ENCODE peak calls at places on chromosomes 4 and X, in five cellular contexts. Y is neuronal stem cell, U is H1, N is mesenchymal stem cell, T is trophoblast cell. R is an unnamed sample.

GRCh38 chr4:89640620-89641366 is 196.2 kb downstream of the SNCA start:
- DNase-seq in Y (peak; percentile 79), U (peak; percentile 91), N (peak; percentile 74), T (peak; percentile 22), R (peak; percentile 49)

GRCh38 chr4:53476232-53477037 is 99.0 kb downstream of the FIP1L1 start:
- DNase-seq in Y (no peak), U (no peak), N (peak; percentile 94), T (peak; percentile 57), R (peak; percentile 98)

GRCh38 chr4:86640469-86640868 is 46.4 kb downstream of the PTPN13 start:
- DNase-seq in Y (no peak), U (no peak), N (no peak), T (no peak), R (peak; percentile 61)

GRCh38 chrX:150157291-150157690 is 205.8 kb upstream of the MAMLD1 start:
- DNase-seq in Y (no peak), U (no peak), N (no peak), T (no peak), R (no peak)

GRCh38 chr4:74975082-74975481 is 42.2 kb downstream of the PARM1 start:
- DNase-seq in Y (no peak), U (no peak), N (no peak), T (no peak), R (no peak)

GRCh38 chr4:128812360-128812958 is 3.0 kb downstream of the JADE1 start:
- DNase-seq in Y (peak; percentile 82), U (no peak), N (peak; percentile 83), T (peak; percentile 50), R (peak; percentile 81)

GRCh38 chr4:178090640-178091411 is 648.6 kb upstream of the AGA start:
- DNase-seq in Y (no peak), U (no peak), N (no peak), T (no peak), R (no peak)

GRCh38 chr4:73208376-73208775 is 50.2 kb downstream of the ANKRD17 start:
- DNase-seq in Y (no peak), U (no peak), N (peak; percentile 54), T (no peak), R (peak; percentile 79)

GRCh38 chr4:145623831-145624230 is 4.6 kb downstream of the MMAA start:
- DNase-seq in Y (no peak), U (no peak), N (peak; percentile 39), T (no peak), R (peak; percentile 65)

GRCh38 chr4:98775672-98776071 is 117.3 kb upstream of the TSPAN5 start:
- DNase-seq in Y (no peak), U (no peak), N (no peak), T (no peak), R (no peak)

GRCh38 chr4:34878961-34879360 is 1365.4 kb downstream of the ARAP2 start:
- DNase-seq in Y (no peak), U (no peak), N (no peak), T (no peak), R (no peak)

GRCh38 chrX:45731448-45731847 is 530.8 kb upstream of the DIPK2B start:
- DNase-seq in Y (no peak), U (no peak), N (no peak), T (no peak), R (no peak)

GRCh38 chr4:121977251-121978168 is 25.6 kb upstream of the TRPC3 start:
- DNase-seq in Y (no peak), U (no peak), N (peak; percentile 5), T (no peak), R (peak; percentile 55)

GRCh38 chr4:110198472-110199419 is at the start of gene ELOVL6:
- DNase-seq in Y (peak; percentile 94), U (peak; percentile 77), N (peak; percentile 90), T (peak; percentile 16), R (peak; percentile 72)

GRCh38 chr4:122826596-122827257 is at the start of gene FGF2:
- DNase-seq in Y (peak; percentile 78), U (peak; percentile 47), N (peak; percentile 69), T (no peak), R (peak; percentile 60)

GRCh38 chr4:158778712-158779111 is 9.9 kb downstream of the FNIP2 start:
- DNase-seq in Y (no peak), U (no peak), N (no peak), T (no peak), R (no peak)

GRCh38 chrX:13647709-13648212 is 5.2 kb upstream of the TCEANC start:
- DNase-seq in Y (no peak), U (no peak), N (peak; percentile 86), T (peak; percentile 51), R (peak; percentile 89)

GRCh38 chr4:13534344-13535063 is 9.8 kb downstream of the NKX3-2 start:
- DNase-seq in Y (no peak), U (no peak), N (no peak), T (no peak), R (no peak)

GRCh38 chr4:46656071-46656470 is 253.0 kb downstream of the COX7B2 start:
- DNase-seq in Y (no peak), U (no peak), N (no peak), T (no peak), R (no peak)

GRCh38 chr4:1644906-1645657 is 39.0 kb downstream of the FAM53A start:
- DNase-seq in Y (peak; percentile 20), U (no peak), N (peak; percentile 1), T (no peak), R (no peak)

GRCh38 chr4:120977435-120977997 is 55.0 kb upstream of the PRDM5 start:
- DNase-seq in Y (no peak), U (no peak), N (peak; percentile 57), T (peak; percentile 33), R (peak; percentile 70)

GRCh38 chr4:66372706-66373105 is 702.4 kb upstream of the EPHA5 start:
- DNase-seq in Y (no peak), U (no peak), N (no peak), T (no peak), R (peak; percentile 2)

GRCh38 chr4:129254126-129254525 is 158.2 kb downstream of the C4orf33 start:
- DNase-seq in Y (no peak), U (no peak), N (no peak), T (no peak), R (no peak)

GRCh38 chr4:74838746-74839370 is 44.5 kb upstream of the BTC start:
- DNase-seq in Y (no peak), U (no peak), N (peak; percentile 43), T (peak; percentile 22), R (peak; percentile 18)

GRCh38 chr4:80186666-80187065 is 10.6 kb upstream of the PRDM8 start:
- DNase-seq in Y (no peak), U (no peak), N (no peak), T (no peak), R (no peak)

GRCh38 chr4:158071931-158072330 is 100.9 kb downstream of the GASK1B start:
- DNase-seq in Y (no peak), U (no peak), N (no peak), T (no peak), R (no peak)

DNA sequence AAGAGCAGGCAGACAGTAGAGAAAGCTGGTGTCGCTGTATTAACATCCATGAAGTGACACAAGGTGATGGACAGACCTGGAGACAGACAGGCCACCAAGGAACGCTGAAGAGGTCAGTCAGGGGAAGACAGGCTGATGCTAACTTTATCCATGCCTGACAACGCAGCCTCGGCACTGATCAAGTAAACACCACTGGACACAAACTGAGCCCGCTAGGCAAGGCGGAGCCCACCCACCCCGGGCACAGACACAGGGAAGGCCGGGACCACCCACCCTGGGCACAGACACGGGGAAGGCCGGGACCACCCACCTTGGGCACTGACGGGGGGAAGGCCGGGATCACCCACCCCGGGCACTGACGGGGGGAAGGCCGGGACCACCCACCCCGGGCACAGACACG is 18.8 kb downstream of the PPP2R3B start:
- DNase-seq in Y (no peak), U (no peak), N (no peak), T (no peak), R (no peak)
- H4K91ac ChIP-seq in Y (no peak overlapping the region), U (no peak overlapping the region), N (no peak overlapping the region), T (no peak overlapping the region), R (no peak overlapping the region)

GRCh38 chr4:15343581-15343980 is 84.3 kb upstream of the C1QTNF7 start:
- DNase-seq in Y (no peak), U (no peak), N (no peak), T (no peak), R (no peak)

GRCh38 chr4:15339732-15340131 is 88.1 kb upstream of the C1QTNF7 start:
- DNase-seq in Y (no peak), U (no peak), N (peak; percentile 56), T (no peak), R (peak; percentile 82)

GRCh38 chr4:15343000-15343399 is 84.8 kb upstream of the C1QTNF7 start:
- DNase-seq in Y (no peak), U (no peak), N (no peak), T (no peak), R (no peak)

GRCh38 chr4:15341733-15342300 is 86.0 kb upstream of the C1QTNF7 start:
- DNase-seq in Y (no peak), U (no peak), N (no peak), T (no peak), R (no peak)

DNA sequence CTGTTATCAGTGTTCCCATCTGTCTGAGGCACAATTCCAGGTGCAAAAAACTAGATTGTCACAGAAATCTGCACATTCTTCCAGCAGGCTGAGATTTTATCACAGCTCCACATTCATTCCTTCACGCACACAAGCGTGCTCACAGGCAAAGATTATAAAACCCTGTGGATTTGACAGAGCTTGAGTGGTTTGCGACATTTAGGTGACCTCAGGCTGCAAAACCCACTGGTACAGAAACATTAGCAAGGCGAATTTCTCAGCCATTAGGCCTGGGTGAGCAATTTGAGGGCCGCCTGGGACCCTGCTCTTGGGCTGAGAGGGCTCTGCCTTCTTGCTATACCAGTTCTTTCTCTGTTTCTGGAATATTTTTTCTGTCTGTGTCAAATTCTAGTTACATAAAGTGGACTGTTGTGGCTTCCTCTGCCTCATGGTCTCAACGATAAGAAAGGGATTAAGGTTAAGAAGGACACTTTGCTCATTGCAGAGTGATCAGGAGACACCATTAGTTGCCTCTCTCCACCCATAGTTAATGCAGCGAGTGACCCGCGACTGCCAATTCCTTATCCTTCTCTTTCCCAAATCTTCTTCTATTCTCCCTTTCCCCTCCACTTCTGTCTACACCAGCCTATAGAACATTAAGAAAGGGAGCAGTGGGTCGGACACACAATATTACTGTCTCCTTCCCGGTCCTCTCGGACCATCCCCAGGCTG is 86.7 kb upstream of the C1QTNF7 start:
- DNase-seq in Y (no peak), U (no peak), N (no peak), T (peak; percentile 68), R (no peak)
- H3K4me3 ChIP-seq in Y (no peak overlapping the region), U (no peak overlapping the region), N (no peak overlapping the region), T (no peak overlapping the region), R (no peak overlapping the region)

DNA sequence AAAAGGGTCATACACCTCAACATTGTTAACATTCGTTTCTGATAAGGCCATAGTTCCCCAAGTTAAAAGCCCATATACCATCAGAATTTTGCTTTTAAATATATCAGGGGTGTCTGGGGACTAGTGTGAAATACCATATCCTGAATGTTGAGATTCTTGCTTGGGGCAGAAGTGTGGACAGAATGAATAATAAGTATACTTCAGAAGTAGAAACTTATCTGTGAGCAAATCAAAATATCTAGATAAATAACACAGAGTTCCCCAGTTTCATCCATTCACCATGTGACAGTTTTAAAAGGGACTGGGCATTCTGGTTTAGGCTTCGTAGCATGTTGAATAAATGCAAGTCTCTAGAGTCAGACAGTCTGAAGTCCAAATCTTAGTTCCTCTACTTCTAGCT is 110.5 kb downstream of the CHRNA9 start:
- DNase-seq in Y (no peak), U (no peak), N (no peak), T (no peak), R (no peak)
- H4K91ac ChIP-seq in Y (no peak overlapping the region), U (no peak overlapping the region), N (no peak overlapping the region), T (no peak overlapping the region), R (no peak overlapping the region)

DNA sequence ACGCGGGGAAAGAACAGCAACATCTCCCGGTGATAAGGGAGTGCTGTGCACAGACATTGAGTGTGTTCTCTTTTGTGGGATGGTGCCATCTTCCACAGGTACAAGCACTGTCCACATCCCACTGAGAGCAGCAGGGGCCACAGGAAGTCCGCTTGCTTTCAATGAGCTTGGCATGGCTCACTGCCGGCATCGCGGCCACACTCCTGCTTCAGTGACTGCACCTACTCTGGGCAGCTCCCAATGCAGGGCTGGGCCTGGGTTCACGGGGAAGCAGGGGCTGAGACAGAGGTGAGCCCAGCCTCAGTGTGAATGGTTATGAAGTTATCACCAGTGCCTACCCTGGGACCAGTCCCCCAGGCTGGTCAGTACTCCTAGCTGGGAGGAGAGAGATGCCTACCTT is 99.1 kb downstream of the MGST2 start:
- DNase-seq in Y (no peak), U (no peak), N (no peak), T (no peak), R (no peak)
- H3K4me3 ChIP-seq in Y (no peak overlapping the region), U (no peak overlapping the region), N (no peak overlapping the region), T (no peak overlapping the region), R (no peak overlapping the region)